ENCODE peak calls at places on chromosomes 2 and 18, in nine cellular contexts. One of them, this sample, is unnamed.

GRCh38 chr2:141380625-141381012 is 750.2 kb downstream of the LRP1B start:
- DNase-seq in left lung: no peak
- DNase-seq in iris pigment epithelial cell: no peak
- DNase-seq in frontal cortex: no peak
- DNase-seq in MCF 10A: no peak
- DNase-seq in PC-9: no peak
- DNase-seq in psoas muscle: no peak
- DNase-seq in ovary: no peak
- DNase-seq in gastrocnemius medialis: no peak
- DNase-seq in this sample: no peak

GRCh38 chr2:189579585-189579984 is 1.0 kb downstream of the SLC40A1 start:
- DNase-seq in MCF 10A: peak; percentile 33
- DNase-seq in ovary: no peak
- DNase-seq in gastrocnemius medialis: no peak
- DNase-seq in PC-9: peak; percentile 64
- DNase-seq in left lung: no peak
- DNase-seq in iris pigment epithelial cell: peak; percentile 69
- DNase-seq in psoas muscle: no peak
- DNase-seq in frontal cortex: no peak
- DNase-seq in this sample: peak; percentile 26

GRCh38 chr2:80151651-80152050 is 152.9 kb downstream of the LRRTM1 start:
- DNase-seq in ovary: no peak
- DNase-seq in MCF 10A: no peak
- DNase-seq in gastrocnemius medialis: no peak
- DNase-seq in PC-9: no peak
- DNase-seq in frontal cortex: no peak
- DNase-seq in psoas muscle: no peak
- DNase-seq in left lung: no peak
- DNase-seq in iris pigment epithelial cell: no peak
- DNase-seq in this sample: no peak

GRCh38 chr2:7891312-7891711 is 790.5 kb upstream of the ID2 start:
- DNase-seq in gastrocnemius medialis: no peak
- DNase-seq in PC-9: no peak
- DNase-seq in ovary: no peak
- DNase-seq in left lung: no peak
- DNase-seq in iris pigment epithelial cell: no peak
- DNase-seq in MCF 10A: no peak
- DNase-seq in frontal cortex: no peak
- DNase-seq in psoas muscle: no peak
- DNase-seq in this sample: no peak

GRCh38 chr18:26546170-26546874 is 2.0 kb downstream of the KCTD1 start:
- DNase-seq in frontal cortex: no peak
- DNase-seq in psoas muscle: no peak
- DNase-seq in gastrocnemius medialis: no peak
- DNase-seq in ovary: no peak
- DNase-seq in PC-9: peak; percentile 49
- DNase-seq in iris pigment epithelial cell: peak; percentile 32
- DNase-seq in MCF 10A: peak; percentile 68
- DNase-seq in left lung: no peak
- DNase-seq in this sample: no peak

GRCh38 chr2:75481041-75481836 is 79.5 kb downstream of the EVA1A start:
- DNase-seq in ovary: no peak
- DNase-seq in MCF 10A: peak; percentile 18
- DNase-seq in iris pigment epithelial cell: peak; percentile 33
- DNase-seq in psoas muscle: no peak
- DNase-seq in gastrocnemius medialis: no peak
- DNase-seq in left lung: no peak
- DNase-seq in PC-9: no peak
- DNase-seq in frontal cortex: no peak
- DNase-seq in this sample: peak; percentile 55

GRCh38 chr2:10362096-10362897 is 59.6 kb downstream of the HPCAL1 start:
- DNase-seq in PC-9: no peak
- DNase-seq in ovary: no peak
- DNase-seq in iris pigment epithelial cell: no peak
- DNase-seq in frontal cortex: no peak
- DNase-seq in MCF 10A: no peak
- DNase-seq in left lung: peak; percentile 39
- DNase-seq in psoas muscle: no peak
- DNase-seq in gastrocnemius medialis: no peak
- DNase-seq in this sample: no peak

GRCh38 chr2:26244479-26245230 is at the start of the genes HADHA and HADHB:
- DNase-seq in gastrocnemius medialis: peak; percentile 91
- DNase-seq in psoas muscle: peak; percentile 96
- DNase-seq in left lung: peak; percentile 96
- DNase-seq in PC-9: peak; percentile 82
- DNase-seq in frontal cortex: peak; percentile 77
- DNase-seq in MCF 10A: peak; percentile 92
- DNase-seq in iris pigment epithelial cell: peak; percentile 86
- DNase-seq in ovary: peak; percentile 89
- DNase-seq in this sample: peak; percentile 94

GRCh38 chr2:101946372-101946771 is 45.4 kb upstream of the IL1R2 start:
- DNase-seq in PC-9: no peak
- DNase-seq in MCF 10A: no peak
- DNase-seq in psoas muscle: no peak
- DNase-seq in left lung: no peak
- DNase-seq in iris pigment epithelial cell: no peak
- DNase-seq in frontal cortex: no peak
- DNase-seq in gastrocnemius medialis: no peak
- DNase-seq in ovary: no peak
- DNase-seq in this sample: no peak

This sample was measured in GM23248.